ENCODE peak calls at places on chromosome 7, in five cellular contexts. S, L, T, D and M are unnamed samples.

GRCh38 chr7:147775564-147775963 is 815.0 kb upstream of the C7orf33 start:
- DNase-seq in S (no peak), L (no peak), T (no peak), D (no peak), M (no peak)

GRCh38 chr7:36037121-36037662 is 115.9 kb upstream of the EEPD1 start:
- DNase-seq in S (peak), L (peak), T (peak), D (peak), M (no peak)

GRCh38 chr7:99193527-99194214 is 14.2 kb downstream of the KPNA7 start:
- DNase-seq in S (no peak), L (no peak), T (peak), D (no peak), M (no peak)

GRCh38 chr7:102125127-102125561 is 161.5 kb upstream of the SH2B2 start:
- DNase-seq in S (peak), L (peak), T (peak), D (no peak), M (no peak)

GRCh38 chr7:141497391-141497790 is 53.8 kb upstream of the AGK start:
- DNase-seq in S (no peak), L (no peak), T (no peak), D (no peak), M (no peak)

GRCh38 chr7:31744294-31744874 is 57.4 kb downstream of the PPP1R17 start:
- DNase-seq in S (peak), L (peak), T (peak), D (peak), M (peak)

GRCh38 chr7:108045669-108046068 is 42.7 kb upstream of the LAMB1 start:
- DNase-seq in S (no peak), L (no peak), T (peak), D (no peak), M (no peak)

GRCh38 chr7:73827568-73828106 is 3.2 kb upstream of the CLDN4 start:
- DNase-seq in S (peak), L (no peak), T (no peak), D (peak), M (no peak)

GRCh38 chr7:27185013-27185707 is at the start of gene HOXA11:
- DNase-seq in S (no peak), L (no peak), T (peak), D (no peak), M (peak)

GRCh38 chr7:129969881-129970446 is 17.2 kb upstream of the UBE2H start:
- DNase-seq in S (no peak), L (no peak), T (peak), D (peak), M (no peak)

GRCh38 chr7:110480964-110481363 is 610.0 kb upstream of the LRRN3 start:
- DNase-seq in S (no peak), L (no peak), T (no peak), D (no peak), M (no peak)

GRCh38 chr7:6453737-6454136 is 6.0 kb upstream of the DAGLB start:
- DNase-seq in S (no peak), L (no peak), T (peak), D (no peak), M (no peak)

GRCh38 chr7:125279956-125280355 is 350.3 kb upstream of the POT1 start:
- DNase-seq in S (peak), L (no peak), T (no peak), D (no peak), M (no peak)

GRCh38 chr7:73932364-73932763 is 71.4 kb downstream of the TMEM270 start:
- DNase-seq in S (no peak), L (no peak), T (no peak), D (no peak), M (no peak)

GRCh38 chr7:100602889-100603696 is 930 bp downstream of the PCOLCE start:
- DNase-seq in S (peak), L (peak), T (peak), D (peak), M (no peak)

GRCh38 chr7:129122751-129123516 is 21.6 kb upstream of the TSPAN33 start:
- DNase-seq in S (no peak), L (no peak), T (peak), D (no peak), M (no peak)

GRCh38 chr7:48183370-48183743 is 12.1 kb downstream of the ABCA13 start:
- DNase-seq in S (peak), L (no peak), T (peak), D (no peak), M (no peak)

GRCh38 chr7:98194672-98195457 is 16.4 kb upstream of the BHLHA15 start:
- DNase-seq in S (no peak), L (no peak), T (peak), D (no peak), M (no peak)

GRCh38 chr7:92602352-92603088 is 12.3 kb upstream of the FAM133B start:
- DNase-seq in S (no peak), L (no peak), T (peak), D (no peak), M (no peak)

GRCh38 chr7:107150375-107151073 is 18.3 kb upstream of the HBP1 start:
- DNase-seq in S (peak), L (peak), T (peak), D (peak), M (peak)

GRCh38 chr7:12111461-12112405 is 99.4 kb upstream of the TMEM106B start:
- DNase-seq in S (peak), L (peak), T (peak), D (no peak), M (no peak)

GRCh38 chr7:131370523-131370968 is 42.9 kb downstream of the MKLN1 start:
- DNase-seq in S (peak), L (no peak), T (peak), D (no peak), M (no peak)

GRCh38 chr7:29569648-29570047 is 6.0 kb downstream of the PRR15 start:
- DNase-seq in S (peak), L (no peak), T (peak), D (no peak), M (no peak)

GRCh38 chr7:138667535-138667934 is 33.6 kb downstream of the SVOPL start:
- DNase-seq in S (no peak), L (no peak), T (no peak), D (no peak), M (no peak)

GRCh38 chr7:50304158-50304910 is at the start of gene IKZF1:
- DNase-seq in S (peak), L (peak), T (peak), D (no peak), M (no peak)

GRCh38 chr7:151251926-151252835 is 3.7 kb upstream of the SMARCD3 start:
- DNase-seq in S (peak), L (peak), T (peak), D (no peak), M (no peak)

GRCh38 chr7:138738114-138738513 is 37.0 kb upstream of the SVOPL start:
- DNase-seq in S (no peak), L (no peak), T (no peak), D (no peak), M (no peak)

GRCh38 chr7:154598405-154598804 is 404.5 kb downstream of the PAXIP1 start:
- DNase-seq in S (no peak), L (no peak), T (no peak), D (no peak), M (no peak)

GRCh38 chr7:7274782-7275181 is 92.4 kb downstream of the C1GALT1 start:
- DNase-seq in S (peak), L (no peak), T (peak), D (no peak), M (no peak)

GRCh38 chr7:105493928-105494325 is 28.1 kb downstream of the PUS7 start:
- DNase-seq in S (no peak), L (no peak), T (peak), D (no peak), M (no peak)

GRCh38 chr7:139661043-139661440 is 116.8 kb downstream of the HIPK2 start:
- DNase-seq in S (no peak), L (no peak), T (no peak), D (no peak), M (no peak)

GRCh38 chr7:81603-82342 is 110.6 kb upstream of the FAM20C start:
- DNase-seq in S (no peak), L (no peak), T (no peak), D (peak), M (no peak)

GRCh38 chr7:73567701-73568685 is 10.4 kb downstream of the TBL2 start:
- DNase-seq in S (no peak), L (no peak), T (peak), D (peak), M (no peak)

DNA sequence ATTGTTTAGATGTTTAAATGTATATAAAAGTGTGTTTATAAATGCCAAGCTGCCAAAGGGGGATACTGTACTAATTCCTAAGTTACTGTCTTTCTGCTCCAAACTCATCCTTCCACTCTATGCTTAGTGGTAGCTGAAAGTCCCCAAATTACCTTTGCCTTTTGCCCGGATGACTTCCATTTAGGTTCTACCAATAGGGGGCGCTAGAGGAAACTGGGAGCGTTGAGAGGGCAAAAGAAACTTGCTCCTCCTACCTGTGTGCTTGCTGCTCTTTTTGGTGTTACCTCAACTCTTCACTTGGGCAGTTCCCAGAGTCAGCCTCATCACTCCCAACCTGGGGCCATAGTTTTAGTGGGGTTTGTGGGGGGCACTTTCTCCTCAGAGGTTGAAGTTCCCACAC is 5.9 kb upstream of the OR2A25 start:
- DNase-seq in S (peak), L (no peak), T (no peak), D (no peak), M (no peak)
- TF ChIP-seq CTCF in S (peak), L (no peak), T (peak), D (no peak), M (no peak)

DNA sequence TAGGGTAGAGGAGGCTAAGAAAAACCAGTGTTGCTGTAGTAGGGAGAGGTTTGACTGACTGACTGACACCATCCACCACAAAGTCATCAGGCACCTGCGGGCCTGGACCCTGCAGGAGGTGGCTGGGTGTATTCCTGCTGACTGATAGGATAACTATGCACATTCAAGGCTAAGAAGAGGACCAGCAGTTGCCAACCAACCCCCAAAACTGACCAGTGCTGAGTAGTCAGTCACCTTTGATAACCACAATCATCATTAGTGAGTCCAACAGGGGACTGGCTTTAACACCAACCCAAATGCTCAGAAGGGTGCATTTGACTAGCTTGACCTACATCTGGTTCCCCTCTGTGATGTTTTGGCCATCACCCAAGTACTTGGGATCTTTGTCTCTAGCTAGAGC is 30.5 kb downstream of the PLXNA4 start:
- DNase-seq in S (no peak), L (no peak), T (no peak), D (no peak), M (no peak)
- TF ChIP-seq CTCF in S (no peak), L (no peak), T (no peak), D (no peak), M (no peak)

GRCh38 chr7:3083350-3083749 is 39.7 kb upstream of the CARD11 start:
- DNase-seq in S (no peak), L (no peak), T (no peak), D (no peak), M (no peak)

GRCh38 chr7:3082386-3082785 is 38.7 kb upstream of the CARD11 start:
- DNase-seq in S (no peak), L (no peak), T (no peak), D (no peak), M (no peak)

GRCh38 chr7:3080106-3080505 is 36.4 kb upstream of the CARD11 start:
- DNase-seq in S (no peak), L (no peak), T (no peak), D (no peak), M (no peak)

GRCh38 chr7:3078458-3078857 is 34.8 kb upstream of the CARD11 start:
- DNase-seq in S (no peak), L (no peak), T (no peak), D (no peak), M (no peak)

GRCh38 chr7:3082831-3083230 is 39.2 kb upstream of the CARD11 start:
- DNase-seq in S (peak), L (no peak), T (no peak), D (no peak), M (no peak)
- TF ChIP-seq CTCF in S (no peak), L (no peak), T (no peak), D (no peak), M (no peak)

GRCh38 chr7:156401617-156402016 is 239.0 kb upstream of the RNF32 start:
- DNase-seq in S (no peak), L (no peak), T (no peak), D (no peak), M (no peak)
- TF ChIP-seq CTCF in S (no peak), L (no peak), T (no peak), D (no peak), M (no peak)

GRCh38 chr7:83941300-83941699 is 253.3 kb downstream of the SEMA3A start:
- DNase-seq in S (no peak), L (no peak), T (no peak), D (no peak), M (no peak)

GRCh38 chr7:83946801-83947200 is 247.8 kb downstream of the SEMA3A start:
- DNase-seq in S (no peak), L (no peak), T (no peak), D (no peak), M (no peak)

DNA sequence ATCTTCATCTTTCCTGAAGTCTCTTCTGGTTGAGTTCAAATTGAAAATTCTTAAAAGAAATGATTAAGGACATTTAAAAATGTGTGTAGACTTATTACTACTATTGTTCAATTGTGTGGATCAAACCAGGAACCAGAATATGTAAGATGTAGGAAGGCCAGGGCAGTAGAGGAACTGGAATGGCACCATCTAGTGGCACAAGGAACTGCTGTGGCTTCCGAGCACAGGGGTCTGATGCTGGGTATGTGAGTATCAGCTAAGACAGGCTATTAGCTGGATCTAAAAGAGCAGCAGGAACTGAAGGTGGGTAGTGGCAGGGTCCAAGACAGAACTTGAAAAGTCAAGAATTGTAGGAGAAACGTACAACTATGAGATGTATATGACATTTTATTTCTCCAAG is 247.3 kb downstream of the SEMA3A start:
- DNase-seq in S (peak), L (no peak), T (peak), D (no peak), M (no peak)
- TF ChIP-seq CTCF in S (peak), L (no peak), T (peak), D (no peak), M (no peak)

GRCh38 chr7:44109991-44110390 is 5.8 kb downstream of the AEBP1 start:
- DNase-seq in S (no peak), L (peak), T (no peak), D (no peak), M (no peak)

GRCh38 chr7:44107116-44107960 is 3.2 kb downstream of the AEBP1 start:
- DNase-seq in S (no peak), L (peak), T (no peak), D (no peak), M (no peak)

GRCh38 chr7:44107961-44108767 is 4.0 kb downstream of the AEBP1 start:
- DNase-seq in S (no peak), L (peak), T (no peak), D (no peak), M (no peak)

GRCh38 chr7:44110724-44111635 is 6.8 kb downstream of the AEBP1 start:
- DNase-seq in S (no peak), L (peak), T (no peak), D (no peak), M (no peak)

GRCh38 chr7:44108768-44109750 is 4.9 kb downstream of the AEBP1 start:
- DNase-seq in S (no peak), L (peak), T (no peak), D (no peak), M (no peak)
- TF ChIP-seq CTCF in S (no peak), L (no peak), T (peak), D (no peak), M (no peak)

GRCh38 chr7:142711722-142712616 is 37.3 kb upstream of the PRSS1 start:
- DNase-seq in S (peak), L (no peak), T (peak), D (no peak), M (no peak)
- TF ChIP-seq CTCF in S (peak), L (peak), T (peak), D (no peak), M (no peak)

DNA sequence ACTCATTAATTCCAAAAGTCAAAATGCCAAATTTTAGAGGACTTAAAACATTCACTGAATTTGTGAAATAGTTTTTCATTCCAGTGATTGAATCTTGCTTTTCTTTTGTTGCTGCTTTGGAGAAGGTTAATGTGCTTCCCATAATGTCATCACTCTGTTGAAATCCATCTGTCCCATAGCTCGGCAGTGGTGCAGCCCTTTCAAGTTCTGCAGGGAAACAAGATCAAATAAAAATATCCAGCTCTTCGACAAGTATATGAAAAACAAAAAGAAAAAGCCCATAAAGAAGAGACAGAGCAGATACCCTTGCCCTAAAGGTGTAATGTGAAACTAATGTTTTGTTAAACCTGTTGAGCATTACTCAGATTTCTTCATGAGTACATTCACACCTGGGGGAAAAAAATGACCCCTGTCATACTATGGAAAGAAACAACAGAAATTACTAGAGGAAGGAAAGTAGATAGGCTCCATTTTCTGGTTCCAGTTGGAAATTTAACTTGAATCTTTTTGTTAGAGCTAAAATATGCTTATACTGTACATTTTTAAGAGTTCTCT is 35.1 kb downstream of the AGR3 start:
- DNase-seq in S (no peak), L (no peak), T (no peak), D (no peak), M (no peak)
- TF ChIP-seq CTCF in S (no peak), L (no peak), T (no peak), D (no peak), M (no peak)

GRCh38 chr7:116210345-116211005 is at the start of gene TES:
- DNase-seq in S (peak), L (peak), T (peak), D (peak), M (no peak)
- TF ChIP-seq CTCF in S (no peak), L (no peak), T (no peak), D (no peak), M (no peak)